ENCODE peak calls at places on chromosomes 7 and 10, in six cellular contexts. One of them, this sample, is unnamed.

GRCh38 chr7:10225265-10225664 is 748.4 kb upstream of the PHF14 start:
- DNase-seq in IMR-90: no peak
- DNase-seq in cardiac muscle cell: no peak
- DNase-seq in AG04449: no peak
- DNase-seq in neural crest cell: no peak
- DNase-seq in heart right ventricle: no peak
- DNase-seq in this sample: no peak

GRCh38 chr10:20971901-20972300 is 74.8 kb upstream of the NEBL start:
- DNase-seq in IMR-90: no peak
- DNase-seq in cardiac muscle cell: peak
- DNase-seq in AG04449: no peak
- DNase-seq in heart right ventricle: no peak
- DNase-seq in neural crest cell: no peak
- DNase-seq in this sample: peak

GRCh38 chr7:148700693-148701092 is 2.0 kb downstream of the CUL1 start:
- DNase-seq in neural crest cell: no peak
- DNase-seq in cardiac muscle cell: peak
- DNase-seq in IMR-90: peak
- DNase-seq in AG04449: no peak
- DNase-seq in heart right ventricle: peak
- DNase-seq in this sample: peak

GRCh38 chr10:31419394-31420063 is 100.5 kb downstream of the ZEB1 start:
- DNase-seq in heart right ventricle: no peak
- DNase-seq in IMR-90: peak
- DNase-seq in AG04449: peak
- DNase-seq in neural crest cell: no peak
- DNase-seq in cardiac muscle cell: peak
- DNase-seq in this sample: no peak

GRCh38 chr10:110634527-110635209 is 9.5 kb upstream of the RBM20 start:
- DNase-seq in cardiac muscle cell: no peak
- DNase-seq in IMR-90: no peak
- DNase-seq in AG04449: no peak
- DNase-seq in neural crest cell: no peak
- DNase-seq in heart right ventricle: peak
- DNase-seq in this sample: no peak

GRCh38 chr7:102155821-102156441 is 130.7 kb upstream of the SH2B2 start:
- DNase-seq in IMR-90: no peak
- DNase-seq in neural crest cell: no peak
- DNase-seq in AG04449: no peak
- DNase-seq in heart right ventricle: no peak
- DNase-seq in cardiac muscle cell: no peak
- DNase-seq in this sample: peak

GRCh38 chr7:47153076-47153475 is 428.8 kb downstream of the TNS3 start:
- DNase-seq in neural crest cell: no peak
- DNase-seq in IMR-90: peak
- DNase-seq in cardiac muscle cell: peak
- DNase-seq in heart right ventricle: peak
- DNase-seq in AG04449: peak
- DNase-seq in this sample: peak

GRCh38 chr10:79401015-79401921 is 44.2 kb downstream of the ZCCHC24 start:
- DNase-seq in cardiac muscle cell: peak
- DNase-seq in neural crest cell: no peak
- DNase-seq in AG04449: no peak
- DNase-seq in heart right ventricle: no peak
- DNase-seq in IMR-90: peak
- DNase-seq in this sample: peak

GRCh38 chr7:95871078-95871848 is 98.9 kb downstream of the DYNC1I1 start:
- DNase-seq in heart right ventricle: peak
- DNase-seq in cardiac muscle cell: peak
- DNase-seq in neural crest cell: peak
- DNase-seq in IMR-90: peak
- DNase-seq in AG04449: peak
- DNase-seq in this sample: peak

GRCh38 chr7:17304926-17305325 is 6.5 kb downstream of the AHR start:
- DNase-seq in AG04449: peak
- DNase-seq in IMR-90: peak
- DNase-seq in cardiac muscle cell: peak
- DNase-seq in neural crest cell: no peak
- DNase-seq in heart right ventricle: no peak
- DNase-seq in this sample: peak

GRCh38 chr7:17305387-17306171 is 7.1 kb downstream of the AHR start:
- DNase-seq in IMR-90: no peak
- DNase-seq in neural crest cell: no peak
- DNase-seq in cardiac muscle cell: no peak
- DNase-seq in heart right ventricle: no peak
- DNase-seq in AG04449: no peak
- DNase-seq in this sample: no peak

GRCh38 chr7:17301491-17302101 is 3.1 kb downstream of the AHR start:
- DNase-seq in IMR-90: peak
- DNase-seq in neural crest cell: peak
- DNase-seq in heart right ventricle: peak
- DNase-seq in AG04449: no peak
- DNase-seq in cardiac muscle cell: peak
- DNase-seq in this sample: peak

GRCh38 chr7:17300012-17300411 is 1.6 kb downstream of the AHR start:
- DNase-seq in cardiac muscle cell: no peak
- DNase-seq in AG04449: no peak
- DNase-seq in IMR-90: no peak
- DNase-seq in neural crest cell: no peak
- DNase-seq in heart right ventricle: no peak
- DNase-seq in this sample: no peak

DNA sequence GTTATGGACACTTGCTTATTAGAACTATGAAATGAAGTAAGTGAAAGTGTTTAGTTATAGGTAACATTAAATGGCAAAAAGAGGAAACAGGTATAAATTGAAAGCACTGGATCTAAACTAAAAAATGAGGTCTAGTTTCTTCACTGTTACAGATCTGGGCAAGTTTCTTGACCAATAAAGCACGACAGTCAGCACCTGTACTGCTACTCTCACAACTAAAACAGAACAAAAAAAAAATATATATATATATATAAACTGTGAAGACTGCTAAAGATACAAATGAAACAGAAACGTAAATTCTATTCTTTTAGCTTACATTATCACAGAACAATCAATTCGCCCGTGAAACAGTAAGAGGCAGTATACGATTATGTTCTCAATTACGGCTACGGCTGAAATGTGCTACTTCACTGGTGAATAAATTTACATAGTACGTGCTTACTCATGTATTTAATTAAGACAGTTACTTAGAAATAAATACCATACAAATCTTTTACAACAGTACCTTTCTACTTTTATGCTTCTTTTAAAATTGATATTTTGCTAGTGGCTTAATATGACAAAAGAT is 4.2 kb downstream of the AHR start:
- DNase-seq in neural crest cell: no peak
- DNase-seq in heart right ventricle: no peak
- DNase-seq in cardiac muscle cell: peak
- DNase-seq in AG04449: no peak
- DNase-seq in IMR-90: peak
- DNase-seq in this sample: peak
- TF ChIP-seq CTCF in neural crest cell: no peak
- TF ChIP-seq CTCF in heart right ventricle: peak
- TF ChIP-seq CTCF in cardiac muscle cell: peak
- TF ChIP-seq CTCF in AG04449: no peak
- TF ChIP-seq CTCF in IMR-90: no peak
- TF ChIP-seq CTCF in this sample: peak

DNA sequence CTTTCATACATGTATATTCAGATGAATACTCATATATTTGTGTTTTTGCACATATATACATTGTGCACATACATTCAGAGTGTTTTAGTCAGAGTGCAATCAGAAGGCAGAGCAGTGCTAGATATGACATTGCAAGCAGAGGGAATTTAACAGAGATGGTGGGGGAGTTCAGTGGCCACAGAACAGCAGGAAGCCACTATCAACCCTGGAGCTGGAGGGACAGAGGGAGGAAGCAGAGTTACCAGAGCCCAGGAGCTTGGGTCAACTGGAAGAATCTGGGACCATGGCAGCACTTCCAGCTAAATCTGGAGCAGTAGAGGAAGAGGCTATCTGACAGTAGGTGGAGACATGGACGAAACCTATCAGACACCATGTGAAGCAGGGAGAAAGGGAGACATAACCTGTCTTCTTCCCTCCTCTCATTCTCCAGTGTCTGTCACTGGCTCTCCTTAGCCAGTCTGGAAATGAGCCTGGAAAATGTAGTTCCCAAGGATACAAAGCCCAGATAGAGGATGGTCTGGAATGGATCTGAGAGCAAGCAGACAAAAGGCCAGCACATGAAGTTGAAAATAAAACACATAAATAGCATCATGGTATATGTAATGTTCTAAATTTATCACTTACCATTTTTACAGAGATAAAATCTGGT is 33.6 kb upstream of the HERPUD2 start:
- DNase-seq in neural crest cell: no peak
- DNase-seq in IMR-90: no peak
- DNase-seq in AG04449: no peak
- DNase-seq in cardiac muscle cell: peak
- DNase-seq in heart right ventricle: peak
- DNase-seq in this sample: peak
- TF ChIP-seq CTCF in neural crest cell: no peak
- TF ChIP-seq CTCF in IMR-90: no peak
- TF ChIP-seq CTCF in AG04449: no peak
- TF ChIP-seq CTCF in cardiac muscle cell: no peak
- TF ChIP-seq CTCF in heart right ventricle: no peak
- TF ChIP-seq CTCF in this sample: no peak

GRCh38 chr10:24952701-24953349 is 419 bp upstream of the PRTFDC1 start:
- DNase-seq in AG04449: no peak
- DNase-seq in IMR-90: peak
- DNase-seq in neural crest cell: peak
- DNase-seq in heart right ventricle: peak
- DNase-seq in cardiac muscle cell: peak
- DNase-seq in this sample: peak
- TF ChIP-seq CTCF in AG04449: peak
- TF ChIP-seq CTCF in IMR-90: peak
- TF ChIP-seq CTCF in neural crest cell: peak
- TF ChIP-seq CTCF in heart right ventricle: peak
- TF ChIP-seq CTCF in cardiac muscle cell: no peak
- TF ChIP-seq CTCF in this sample: no peak

DNA sequence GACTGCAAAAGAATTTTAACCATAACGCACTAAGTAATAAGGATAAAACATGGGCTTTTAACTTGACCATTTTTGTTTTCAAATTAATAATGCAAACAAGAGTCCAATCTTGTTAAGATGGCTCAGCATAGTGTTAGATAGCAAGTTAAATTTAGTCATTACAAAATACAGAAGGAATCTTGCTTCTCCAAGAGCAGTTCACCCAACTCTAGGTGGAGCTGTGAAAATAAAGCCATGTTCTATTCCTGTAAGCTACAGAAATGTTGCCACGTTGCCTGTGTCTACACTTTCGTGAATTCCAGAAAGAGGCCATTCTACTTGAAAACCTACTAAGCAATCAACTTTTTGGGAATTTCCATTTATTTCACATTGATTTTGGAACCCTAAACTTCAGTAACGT is 191.9 kb downstream of the SFMBT2 start:
- DNase-seq in IMR-90: peak
- DNase-seq in AG04449: no peak
- DNase-seq in heart right ventricle: no peak
- DNase-seq in neural crest cell: no peak
- DNase-seq in cardiac muscle cell: peak
- DNase-seq in this sample: peak
- TF ChIP-seq CTCF in IMR-90: no peak
- TF ChIP-seq CTCF in AG04449: no peak
- TF ChIP-seq CTCF in heart right ventricle: peak
- TF ChIP-seq CTCF in neural crest cell: no peak
- TF ChIP-seq CTCF in cardiac muscle cell: no peak
- TF ChIP-seq CTCF in this sample: no peak

GRCh38 chr7:15557186-15557585 is 4.6 kb downstream of the AGMO start:
- DNase-seq in cardiac muscle cell: no peak
- DNase-seq in neural crest cell: no peak
- DNase-seq in AG04449: no peak
- DNase-seq in heart right ventricle: no peak
- DNase-seq in IMR-90: no peak
- DNase-seq in this sample: no peak

GRCh38 chr7:15556706-15557105 is 5.1 kb downstream of the AGMO start:
- DNase-seq in IMR-90: no peak
- DNase-seq in heart right ventricle: no peak
- DNase-seq in AG04449: no peak
- DNase-seq in cardiac muscle cell: no peak
- DNase-seq in neural crest cell: no peak
- DNase-seq in this sample: peak

GRCh38 chr7:15554081-15554480 is 7.7 kb downstream of the AGMO start:
- DNase-seq in IMR-90: peak
- DNase-seq in cardiac muscle cell: peak
- DNase-seq in AG04449: no peak
- DNase-seq in heart right ventricle: no peak
- DNase-seq in neural crest cell: no peak
- DNase-seq in this sample: peak

GRCh38 chr7:15554744-15555143 is 7.1 kb downstream of the AGMO start:
- DNase-seq in neural crest cell: no peak
- DNase-seq in cardiac muscle cell: no peak
- DNase-seq in AG04449: no peak
- DNase-seq in heart right ventricle: no peak
- DNase-seq in IMR-90: no peak
- DNase-seq in this sample: no peak

DNA sequence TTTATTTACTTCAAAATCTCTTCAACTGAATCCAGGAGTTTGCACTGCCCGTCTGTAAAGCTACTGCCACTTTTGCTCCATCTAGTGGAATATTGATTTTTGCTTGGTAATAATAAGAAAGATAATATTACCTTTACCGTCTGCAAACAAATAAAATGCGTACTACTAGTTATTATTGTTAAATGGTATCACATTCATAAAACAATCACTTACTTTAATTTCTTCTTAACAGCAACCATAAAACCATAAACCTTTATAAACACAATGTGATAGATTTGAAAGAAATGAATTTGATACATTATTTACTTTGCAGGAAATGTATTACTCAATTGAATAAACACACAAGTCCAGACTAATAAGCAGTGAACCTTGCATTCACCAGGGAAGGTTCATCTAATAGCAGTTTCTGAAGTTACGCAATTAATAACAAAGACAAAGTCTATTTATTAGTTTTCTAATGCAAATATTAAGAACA is 6.4 kb downstream of the AGMO start:
- DNase-seq in cardiac muscle cell: peak
- DNase-seq in IMR-90: peak
- DNase-seq in AG04449: no peak
- DNase-seq in neural crest cell: no peak
- DNase-seq in heart right ventricle: no peak
- DNase-seq in this sample: peak
- TF ChIP-seq CTCF in cardiac muscle cell: peak
- TF ChIP-seq CTCF in IMR-90: peak
- TF ChIP-seq CTCF in AG04449: no peak
- TF ChIP-seq CTCF in neural crest cell: no peak
- TF ChIP-seq CTCF in heart right ventricle: peak
- TF ChIP-seq CTCF in this sample: no peak

DNA sequence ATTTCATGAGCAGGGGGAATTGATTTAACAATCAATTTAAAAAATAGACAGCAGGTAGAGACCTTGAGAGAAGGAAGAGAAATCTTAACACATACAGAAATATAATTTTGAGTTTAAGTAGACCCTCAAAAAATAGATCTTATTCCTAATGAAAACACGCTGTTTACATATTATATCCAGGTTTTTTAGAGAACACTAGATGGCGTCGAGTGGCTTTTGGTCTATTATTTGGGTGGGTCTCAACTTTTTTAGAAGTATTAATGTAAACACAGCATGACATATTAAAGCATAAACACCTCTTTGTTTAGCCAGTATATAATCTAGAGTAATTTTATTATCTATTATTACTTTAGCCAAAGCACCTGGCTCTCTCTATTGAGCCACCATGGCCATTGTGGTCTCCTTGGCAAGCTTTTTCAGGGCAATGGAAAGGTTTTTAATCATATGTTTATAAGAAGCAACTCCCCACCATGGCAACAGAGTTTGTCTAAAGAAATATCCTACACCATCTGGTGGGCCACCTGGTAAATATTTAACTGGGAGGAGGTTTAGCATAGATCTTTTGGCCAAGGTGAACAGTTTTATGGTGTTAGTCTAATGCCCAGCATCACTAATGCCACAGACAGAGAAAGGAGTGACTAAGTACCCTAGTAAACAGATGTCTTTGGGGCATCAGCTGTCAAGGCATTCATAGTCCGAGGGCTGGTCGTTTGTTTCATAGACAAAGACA is 59.7 kb upstream of the PRSS1 start:
- DNase-seq in cardiac muscle cell: peak
- DNase-seq in neural crest cell: no peak
- DNase-seq in heart right ventricle: no peak
- DNase-seq in IMR-90: no peak
- DNase-seq in AG04449: no peak
- DNase-seq in this sample: no peak
- TF ChIP-seq CTCF in cardiac muscle cell: peak
- TF ChIP-seq CTCF in neural crest cell: peak
- TF ChIP-seq CTCF in heart right ventricle: no peak
- TF ChIP-seq CTCF in IMR-90: no peak
- TF ChIP-seq CTCF in AG04449: no peak
- TF ChIP-seq CTCF in this sample: no peak